ENCODE peak calls at places on chromosomes 4 and X, in eight cellular contexts. E is mammary epithelial cell, C is tibial artery, V is pancreas, H is OCI-LY7, U is Panc1, F is upper lobe of right lung, W is uterus. N is an unnamed sample.

GRCh38 chrX:39975094-39975865 is 122.5 kb downstream of the BCOR start:
- DNase-seq in E (peak; percentile 58), C (no peak), V (peak; percentile 52), H (no peak), U (no peak), F (no peak), W (no peak), N (no peak)

GRCh38 chr4:52248836-52249235 is 197.7 kb downstream of the SPATA18 start:
- DNase-seq in E (peak; percentile 96), C (no peak), V (no peak), H (no peak), U (no peak), F (no peak), W (no peak), N (no peak)

GRCh38 chr4:129350800-129351199 is 254.8 kb downstream of the C4orf33 start:
- DNase-seq in E (no peak), C (no peak), V (no peak), H (no peak), U (no peak), F (no peak), W (no peak), N (no peak)

GRCh38 chr4:181043486-181043885 is 1199.7 kb upstream of the TENM3 start:
- DNase-seq in E (no peak), C (no peak), V (no peak), H (no peak), U (no peak), F (no peak), W (no peak), N (no peak)

GRCh38 chr4:47615385-47615784 is 130.3 kb downstream of the ATP10D start:
- DNase-seq in E (peak; percentile 59), C (no peak), V (no peak), H (no peak), U (no peak), F (no peak), W (no peak), N (no peak)

GRCh38 chr4:125116431-125116830 is 198.3 kb upstream of the FAT4 start:
- DNase-seq in E (no peak), C (no peak), V (no peak), H (no peak), U (no peak), F (no peak), W (no peak), N (no peak)

GRCh38 chr4:851701-852430 is 25.9 kb upstream of the CPLX1 start:
- DNase-seq in E (no peak), C (no peak), V (no peak), H (no peak), U (no peak), F (peak; percentile 49), W (no peak), N (peak; percentile 4)

GRCh38 chr4:40502936-40503335 is 126.7 kb downstream of the RBM47 start:
- DNase-seq in E (no peak), C (no peak), V (no peak), H (peak; percentile 33), U (no peak), F (no peak), W (no peak), N (no peak)

GRCh38 chrX:83892433-83892832 is 31.5 kb downstream of the CYLC1 start:
- DNase-seq in E (no peak), C (no peak), V (no peak), H (no peak), U (no peak), F (no peak), W (no peak), N (no peak)

GRCh38 chrX:119565110-119565663 is at the start of gene STEEP1:
- DNase-seq in E (peak; percentile 83), C (peak; percentile 86), V (peak; percentile 87), H (peak; percentile 94), U (peak; percentile 84), F (peak; percentile 92), W (peak; percentile 92), N (peak; percentile 94)

GRCh38 chr4:136562842-136563241 is 969.5 kb downstream of the PCDH18 start:
- DNase-seq in E (no peak), C (no peak), V (no peak), H (no peak), U (no peak), F (no peak), W (no peak), N (no peak)

GRCh38 chrX:66030505-66031317 is 9.2 kb downstream of the VSIG4 start:
- DNase-seq in E (peak; percentile 3), C (no peak), V (no peak), H (peak; percentile 55), U (peak; percentile 15), F (no peak), W (no peak), N (no peak)

GRCh38 chrX:136067946-136068345 is 79.4 kb upstream of the FHL1 start:
- DNase-seq in E (no peak), C (no peak), V (no peak), H (no peak), U (no peak), F (no peak), W (no peak), N (no peak)

GRCh38 chrX:155188786-155189185 is 27.5 kb upstream of the VBP1 start:
- DNase-seq in E (no peak), C (no peak), V (no peak), H (peak; percentile 2), U (no peak), F (no peak), W (no peak), N (no peak)

GRCh38 chr4:81573817-81574216 is 102.1 kb upstream of the RASGEF1B start:
- DNase-seq in E (no peak), C (no peak), V (no peak), H (no peak), U (no peak), F (no peak), W (no peak), N (no peak)

GRCh38 chr4:152360045-152360410 is 175.9 kb downstream of the FBXW7 start:
- DNase-seq in E (no peak), C (no peak), V (no peak), H (no peak), U (no peak), F (no peak), W (no peak), N (no peak)

GRCh38 chrX:148310402-148311200 is 189.8 kb upstream of the AFF2 start:
- DNase-seq in E (no peak), C (no peak), V (no peak), H (peak; percentile 85), U (no peak), F (no peak), W (no peak), N (no peak)

GRCh38 chr4:159227984-159228383 is 125.1 kb downstream of the RAPGEF2 start:
- DNase-seq in E (peak; percentile 70), C (peak; percentile 65), V (peak; percentile 71), H (no peak), U (no peak), F (peak; percentile 80), W (peak; percentile 58), N (peak; percentile 64)

GRCh38 chrX:48883729-48884128 is 13.8 kb downstream of the TIMM17B start:
- DNase-seq in E (no peak), C (no peak), V (no peak), H (no peak), U (no peak), F (no peak), W (no peak), N (no peak)

GRCh38 chr4:7933631-7934510 is 5.8 kb downstream of the AFAP1 start:
- DNase-seq in E (peak; percentile 31), C (no peak), V (no peak), H (no peak), U (no peak), F (no peak), W (no peak), N (no peak)

GRCh38 chr4:156583265-156583664 is 388.3 kb downstream of the PDGFC start:
- DNase-seq in E (no peak), C (no peak), V (no peak), H (no peak), U (no peak), F (no peak), W (no peak), N (no peak)

GRCh38 chr4:47553329-47554125 is 68.5 kb downstream of the ATP10D start:
- DNase-seq in E (peak; percentile 52), C (no peak), V (no peak), H (no peak), U (no peak), F (no peak), W (no peak), N (no peak)

GRCh38 chr4:2791518-2792395 is 1.1 kb upstream of the SH3BP2 start:
- DNase-seq in E (no peak), C (peak; percentile 18), V (no peak), H (no peak), U (no peak), F (no peak), W (peak; percentile 23), N (peak; percentile 22)
- H3K4me3 ChIP-seq in E (no peak overlapping the region), C (no peak overlapping the region), V (no peak overlapping the region), H (no peak overlapping the region), U (no peak overlapping the region), F (no peak overlapping the region), W (no peak overlapping the region), N (no peak overlapping the region)

DNA sequence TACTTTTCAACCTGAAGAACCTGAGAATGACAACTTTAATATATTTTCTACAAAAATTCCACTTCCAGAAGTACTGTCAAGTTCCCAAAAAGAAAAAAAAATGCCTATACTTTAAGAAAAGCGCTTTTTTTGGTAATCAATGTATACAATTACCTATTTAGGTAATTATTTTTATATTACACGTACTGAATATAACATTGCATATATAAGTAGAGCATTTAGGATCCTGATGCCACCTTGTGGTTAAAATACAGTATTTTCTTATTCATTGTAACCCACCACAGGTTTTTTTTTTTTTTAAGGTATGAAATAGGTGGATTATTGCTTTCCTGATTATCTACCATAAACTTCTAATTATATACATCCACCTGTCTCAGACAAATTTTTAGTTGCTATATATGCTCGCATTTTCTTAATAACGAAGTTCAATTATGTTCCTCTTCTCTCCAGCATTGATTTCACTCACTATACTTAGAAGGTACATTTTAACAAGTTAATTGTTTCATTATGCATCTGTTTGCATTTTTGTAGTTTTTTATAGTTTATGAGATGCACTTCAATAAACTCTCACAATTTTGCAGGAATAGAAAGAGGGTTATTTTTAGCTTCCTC is 5.2 kb downstream of the MAP9 start:
- DNase-seq in E (peak; percentile 5), C (no peak), V (no peak), H (peak; percentile 54), U (no peak), F (no peak), W (no peak), N (no peak)
- TF ChIP-seq CTCF in E (peak; percentile 47), C (peak; percentile 32), V (peak; percentile 32), H (peak; percentile 87), U (peak; percentile 19), F (peak; percentile 49), W (no peak), N (peak; percentile 36)

DNA sequence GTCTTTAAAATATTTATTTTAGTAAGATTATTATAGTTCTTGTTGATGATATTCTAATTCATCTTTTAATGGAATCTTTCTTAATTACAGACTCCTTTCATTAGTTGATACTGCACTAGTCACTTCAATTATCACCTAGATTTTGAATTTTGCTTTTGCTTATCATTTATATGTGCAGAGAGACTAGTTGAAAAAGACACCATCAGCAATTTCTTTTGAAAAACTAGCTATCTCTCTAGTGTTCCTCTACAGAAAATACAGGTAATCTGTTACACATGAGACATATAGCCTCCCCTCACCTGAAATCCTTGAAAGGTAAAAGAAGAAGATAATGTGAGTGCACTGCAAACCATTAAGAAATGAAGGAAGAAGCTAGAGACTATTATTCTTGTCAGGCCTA is 31.3 kb downstream of the GPRIN3 start:
- DNase-seq in E (no peak), C (no peak), V (no peak), H (no peak), U (no peak), F (no peak), W (no peak), N (no peak)
- H3K4me1 ChIP-seq in E (no peaks in the 10 kb centered on the region), C (no peaks in the 10 kb centered on the region), V (peaks cover 10% of the 10 kb centered on the region), H (no peaks in the 10 kb centered on the region), U (no peaks in the 10 kb centered on the region), F (no peaks in the 10 kb centered on the region), W (no peaks in the 10 kb centered on the region), N (no peaks in the 10 kb centered on the region)

GRCh38 chr4:53943345-53944085 is 120.9 kb downstream of the CHIC2 start:
- DNase-seq in E (peak; percentile 93), C (no peak), V (no peak), H (no peak), U (peak; percentile 53), F (no peak), W (no peak), N (no peak)
- H3K4me3 ChIP-seq in E (no peak overlapping the region), C (no peak overlapping the region), V (no peak overlapping the region), H (no peak overlapping the region), U (no peak overlapping the region), F (no peak overlapping the region), W (no peak overlapping the region), N (no peak overlapping the region)